ENCODE peak calls at places on chromosomes 6 and 20, in ten cellular contexts. F is heart left ventricle, J is nephron progenitor cell, O is left ventricle myocardium inferior, L is neural crest cell, R is AG09309, P is fibroblast of lung, B is tibial artery, K is A549, S is glutamatergic neuron. A is an unnamed sample.

GRCh38 chr6:69884231-69884630 is 17.9 kb downstream of the COL19A1 start:
- DNase-seq in K (no peak), L (no peak), P (no peak), B (no peak), F (no peak), O (no peak), J (no peak), R (no peak), S (no peak), A (no peak)

GRCh38 chr6:148747493-148748160 is 797 bp downstream of the UST start:
- DNase-seq in S (peak; percentile 72), O (peak; percentile 36), B (peak; percentile 78), K (peak; percentile 5), P (no peak), L (peak; percentile 47), J (peak; percentile 69), R (no peak), F (peak; percentile 29), A (peak; percentile 40)

GRCh38 chr20:49560646-49561045 is 7.3 kb downstream of the PTGIS start:
- DNase-seq in R (no peak), J (no peak), O (no peak), B (no peak), K (no peak), P (no peak), F (no peak), S (no peak), L (no peak), A (no peak)

GRCh38 chr20:33773412-33774089 is 37.6 kb upstream of the CHMP4B start:
- DNase-seq in F (no peak), P (no peak), L (no peak), B (no peak), O (no peak), J (no peak), S (no peak), R (no peak), K (no peak), A (no peak)

GRCh38 chr6:25472314-25472713 is 179.7 kb upstream of the SCGN start:
- DNase-seq in L (no peak), P (no peak), O (no peak), K (no peak), S (no peak), F (no peak), J (no peak), R (no peak), B (no peak), A (peak; percentile 48)

GRCh38 chr20:29873946-29874345 is 1383.5 kb upstream of the DEFB115 start:
- DNase-seq in P (peak; percentile 51), J (peak; percentile 61), S (peak; percentile 65), K (peak; percentile 31), F (peak; percentile 74), L (peak; percentile 21), R (no peak), B (peak; percentile 78), O (peak; percentile 45), A (no peak)

GRCh38 chr6:19399406-19399805 is 437.8 kb upstream of the ID4 start:
- DNase-seq in L (no peak), R (no peak), S (no peak), B (no peak), J (no peak), F (peak; percentile 21), P (peak; percentile 53), K (no peak), O (no peak), A (no peak)

GRCh38 chr20:47113362-47114118 is 218.9 kb downstream of the EYA2 start:
- DNase-seq in S (no peak), J (no peak), B (no peak), F (no peak), O (no peak), L (no peak), P (peak; percentile 33), K (no peak), R (no peak), A (peak; percentile 50)

GRCh38 chr6:48032156-48032555 is 78.8 kb downstream of the PTCHD4 start:
- DNase-seq in K (peak; percentile 8), F (no peak), S (peak; percentile 47), J (no peak), O (no peak), L (no peak), P (peak; percentile 96), B (no peak), R (peak; percentile 52), A (peak; percentile 36)

GRCh38 chr6:157747395-157747794 is 75.7 kb upstream of the SNX9 start:
- DNase-seq in B (no peak), P (no peak), J (no peak), O (no peak), L (no peak), S (no peak), K (no peak), R (no peak), F (no peak), A (no peak)

GRCh38 chr20:1764136-1765033 is 106.8 kb upstream of the SIRPG start:
- DNase-seq in O (peak; percentile 74), R (peak; percentile 47), F (peak; percentile 74), K (peak; percentile 85), J (peak; percentile 77), P (peak; percentile 87), L (peak; percentile 65), B (peak; percentile 81), S (peak; percentile 83), A (peak; percentile 84)

GRCh38 chr6:111625511-111626331 is 20.0 kb upstream of the TRAF3IP2 start:
- DNase-seq in F (peak; percentile 53), O (no peak), B (peak; percentile 79), R (no peak), L (no peak), J (no peak), S (no peak), K (no peak), P (peak; percentile 71), A (no peak)

GRCh38 chr20:32828029-32828666 is 8.4 kb downstream of the MAPRE1 start:
- DNase-seq in O (no peak), P (peak; percentile 20), B (no peak), R (no peak), K (no peak), L (no peak), S (no peak), F (no peak), J (no peak), A (peak; percentile 41)

GRCh38 chr6:144647971-144648651 is 363.0 kb downstream of the UTRN start:
- DNase-seq in S (no peak), P (no peak), J (no peak), L (no peak), F (no peak), O (no peak), R (no peak), K (no peak), B (no peak), A (no peak)
- TF ChIP-seq CTCF in S (no peak), P (no peak), J (no peak), L (no peak), F (no peak), O (no peak), R (no peak), K (peak; percentile 32), B (no peak), A (peak; percentile 47)

GRCh38 chr20:5401277-5401676 is 84.5 kb upstream of the PROKR2 start:
- DNase-seq in J (no peak), P (no peak), L (no peak), F (no peak), K (no peak), O (no peak), R (no peak), B (no peak), S (no peak), A (no peak)

GRCh38 chr20:5400164-5400762 is 83.5 kb upstream of the PROKR2 start:
- DNase-seq in K (no peak), O (no peak), S (no peak), P (peak; percentile 2), J (peak; percentile 72), B (no peak), L (peak; percentile 26), R (no peak), F (no peak), A (peak; percentile 37)

GRCh38 chr20:5397418-5397817 is 80.7 kb upstream of the PROKR2 start:
- DNase-seq in J (no peak), O (no peak), R (no peak), F (no peak), L (no peak), B (no peak), P (no peak), S (no peak), K (no peak), A (peak; percentile 88)

GRCh38 chr20:5402903-5403531 is 86.3 kb upstream of the PROKR2 start:
- DNase-seq in S (peak; percentile 43), O (no peak), L (peak; percentile 46), F (no peak), K (peak; percentile 53), B (no peak), J (peak; percentile 49), P (no peak), R (no peak), A (peak; percentile 64)
- TF ChIP-seq CTCF in S (peak; percentile 59), O (peak; percentile 17), L (peak; percentile 56), F (no peak), K (peak; percentile 55), B (no peak), J (peak; percentile 52), P (no peak), R (peak; percentile 54), A (peak; percentile 74)

GRCh38 chr20:44287272-44288097 is 23.5 kb downstream of the FITM2 start:
- DNase-seq in J (no peak), B (no peak), R (no peak), F (peak; percentile 46), O (peak; percentile 48), S (no peak), K (no peak), L (no peak), P (peak; percentile 5), A (no peak)

GRCh38 chr20:44284032-44284431 is 27.0 kb downstream of the FITM2 start:
- DNase-seq in J (no peak), F (no peak), B (no peak), P (no peak), R (no peak), O (no peak), S (no peak), L (no peak), K (no peak), A (no peak)

GRCh38 chr20:44291754-44292153 is 19.2 kb downstream of the FITM2 start:
- DNase-seq in L (no peak), K (no peak), P (no peak), J (no peak), S (no peak), F (no peak), R (no peak), O (no peak), B (no peak), A (no peak)

DNA sequence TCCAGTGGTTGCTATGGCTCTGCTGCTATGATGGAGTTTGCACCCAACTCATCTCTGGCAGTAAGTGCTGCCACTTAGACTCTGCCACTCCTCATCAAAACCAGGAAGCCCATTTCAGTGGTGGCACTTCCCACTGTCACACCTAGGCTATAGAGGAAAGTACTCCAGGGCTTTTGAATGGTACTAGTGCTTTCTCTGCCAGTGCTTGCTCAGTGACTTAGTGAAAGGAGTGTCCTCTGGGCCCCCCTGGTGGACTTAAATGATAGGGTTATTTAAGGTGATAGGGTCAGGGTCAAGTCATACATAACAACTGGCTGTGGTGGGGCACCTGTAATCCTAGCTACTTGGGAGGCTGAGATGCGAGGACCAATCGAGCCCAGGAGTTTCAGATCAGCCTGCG is 22.8 kb downstream of the FITM2 start:
- DNase-seq in L (no peak), J (no peak), R (no peak), S (no peak), B (no peak), F (no peak), P (no peak), K (no peak), O (no peak), A (no peak)
- TF ChIP-seq CTCF in L (no peak), J (no peak), R (no peak), S (no peak), B (no peak), F (no peak), P (no peak), K (no peak), O (no peak), A (no peak)

GRCh38 chr20:35884541-35884865 is 69.8 kb downstream of the SCAND1 start:
- DNase-seq in L (no peak), B (no peak), R (no peak), P (no peak), O (no peak), S (no peak), F (no peak), J (no peak), K (no peak), A (no peak)
- TF ChIP-seq CTCF in L (no peak), B (no peak), R (no peak), P (no peak), O (peak; percentile 2), S (no peak), F (no peak), J (peak; percentile 10), K (no peak), A (no peak)

A was measured in PC-3.